ENCODE peak calls at places on chromosomes 1 and 21, in eight cellular contexts. K, S, C, P, Q, W, J and L are unnamed samples.
A peak's percentile ranks its signal among the peaks of the same experiment; 100 is the strongest.

GRCh38 chr1:200445213-200445612 is 35.4 kb upstream of the ZNF281 start:
- DNase-seq in P (no peak), Q (no peak), S (no peak), K (no peak), J (no peak), C (no peak), W (no peak), L (no peak)

GRCh38 chr1:193763313-193763712 is 576.9 kb upstream of the B3GALT2 start:
- DNase-seq in J (no peak), S (no peak), W (no peak), K (no peak), Q (no peak), P (no peak), C (no peak), L (no peak)

GRCh38 chr1:245698860-245699259 is 544.1 kb downstream of the KIF26B start:
- DNase-seq in W (peak; percentile 47), P (no peak), C (no peak), J (no peak), S (no peak), K (no peak), Q (no peak), L (no peak)

GRCh38 chr21:44958471-44959191 is 18.8 kb downstream of the SLX9 start:
- DNase-seq in S (no peak), C (no peak), K (no peak), P (peak; percentile 76), W (no peak), J (no peak), Q (no peak), L (no peak)

GRCh38 chr1:183044893-183045649 is 21.9 kb downstream of the LAMC1 start:
- DNase-seq in W (no peak), P (no peak), Q (no peak), J (no peak), K (no peak), C (no peak), S (no peak), L (no peak)

GRCh38 chr1:25556791-25557476 is 13.5 kb downstream of the LDLRAP1 start:
- DNase-seq in C (no peak), J (no peak), Q (no peak), K (peak; percentile 32), S (no peak), P (no peak), W (no peak), L (no peak)

GRCh38 chr1:109655624-109656519 is at the start of gene GSTM4:
- DNase-seq in S (peak; percentile 76), K (peak; percentile 49), C (peak; percentile 80), P (peak; percentile 93), Q (peak; percentile 63), W (peak; percentile 4), J (no peak), L (no peak)

GRCh38 chr1:233614743-233615521 is 1.0 kb downstream of the KCNK1 start:
- DNase-seq in C (no peak), Q (no peak), K (no peak), W (no peak), J (no peak), S (no peak), P (no peak), L (no peak)

GRCh38 chr1:52142220-52143153 is 598 bp downstream of the ZFYVE9 start:
- DNase-seq in S (peak; percentile 42), C (peak; percentile 43), P (peak; percentile 49), J (no peak), K (no peak), W (no peak), Q (no peak), L (no peak)

GRCh38 chr1:5408401-5408800 is 583.8 kb downstream of the NPHP4 start:
- DNase-seq in P (no peak), W (no peak), K (no peak), J (no peak), S (no peak), Q (no peak), C (peak; percentile 37), L (no peak)

GRCh38 chr1:62810420-62811274 is 26.7 kb downstream of the ATG4C start:
- DNase-seq in Q (no peak), S (no peak), C (no peak), K (no peak), W (no peak), J (no peak), P (no peak), L (no peak)

GRCh38 chr1:184755226-184756065 is 788 bp upstream of the EDEM3 start:
- DNase-seq in P (no peak), K (peak; percentile 12), C (no peak), J (no peak), Q (no peak), W (no peak), S (no peak), L (no peak)

GRCh38 chr1:56387071-56387747 is 192.2 kb downstream of the PLPP3 start:
- DNase-seq in W (peak; percentile 98), P (no peak), C (no peak), Q (no peak), S (no peak), K (no peak), J (no peak), L (no peak)